ENCODE peak calls at places on chromosomes 7 and 10, in four cellular contexts. Q, I, A and H are unnamed samples.

GRCh38 chr10:62422068-62422590 is 48.0 kb downstream of the ZNF365 start:
- DNase-seq in Q (no peak), I (no peak), A (peak), H (no peak)

GRCh38 chr7:17099083-17099973 is 199.1 kb upstream of the AHR start:
- DNase-seq in Q (peak), I (no peak), A (peak), H (peak)

GRCh38 chr7:5429857-5430611 is 6.4 kb upstream of the TNRC18 start:
- DNase-seq in Q (peak), I (no peak), A (peak), H (peak)

GRCh38 chr10:3803295-3803883 is 18.4 kb upstream of the KLF6 start:
- DNase-seq in Q (peak), I (no peak), A (no peak), H (no peak)

GRCh38 chr7:32587431-32587948 is 92.2 kb downstream of the AVL9 start:
- DNase-seq in Q (no peak), I (no peak), A (peak), H (no peak)

GRCh38 chr10:6228010-6228511 is 25.3 kb downstream of the PFKFB3 start:
- DNase-seq in Q (no peak), I (no peak), A (peak), H (no peak)

GRCh38 chr10:1736972-1737221 is 428 bp downstream of the ADARB2 start:
- DNase-seq in Q (no peak), I (no peak), A (no peak), H (no peak)

GRCh38 chr10:6416892-6417512 is 163.1 kb downstream of the PRKCQ start:
- DNase-seq in Q (peak), I (no peak), A (peak), H (no peak)

GRCh38 chr10:19958787-19959186 is 142.6 kb downstream of the PLXDC2 start:
- DNase-seq in Q (no peak), I (no peak), A (no peak), H (no peak)

GRCh38 chr10:640673-641045 is 48.8 kb downstream of the DIP2C start:
- DNase-seq in Q (no peak), I (peak), A (no peak), H (no peak)